ENCODE peak calls at places on chromosomes 1 and 21, in nine cellular contexts. One of them, this sample, is unnamed.

GRCh38 chr1:229893762-229894444 is 173.1 kb upstream of the GALNT2 start:
- DNase-seq in hypothalamus: no peak
- DNase-seq in RCC 7860: no peak
- DNase-seq in activated CD8-positive, alpha-beta T cell treated with anti-CD3 and anti-CD28 coated beads for 36 hours: no peak
- DNase-seq in iPS-NIHi11: no peak
- DNase-seq in epithelial cell of prostate: no peak
- DNase-seq in activated naive CD4-positive, alpha-beta T cell treated with Interleukin-2 at 50 U/mL for 16 hours: no peak
- DNase-seq in left colon: peak
- DNase-seq in NB4: peak
- DNase-seq in this sample: no peak

GRCh38 chr21:39696620-39697019 is 48.4 kb upstream of the IGSF5 start:
- DNase-seq in activated naive CD4-positive, alpha-beta T cell treated with Interleukin-2 at 50 U/mL for 16 hours: no peak
- DNase-seq in RCC 7860: no peak
- DNase-seq in hypothalamus: peak
- DNase-seq in iPS-NIHi11: peak
- DNase-seq in epithelial cell of prostate: no peak
- DNase-seq in NB4: no peak
- DNase-seq in left colon: peak
- DNase-seq in activated CD8-positive, alpha-beta T cell treated with anti-CD3 and anti-CD28 coated beads for 36 hours: no peak
- DNase-seq in this sample: no peak

GRCh38 chr1:109304221-109304915 is 2.4 kb downstream of the MYBPHL start:
- DNase-seq in hypothalamus: peak
- DNase-seq in RCC 7860: no peak
- DNase-seq in NB4: no peak
- DNase-seq in activated CD8-positive, alpha-beta T cell treated with anti-CD3 and anti-CD28 coated beads for 36 hours: no peak
- DNase-seq in epithelial cell of prostate: no peak
- DNase-seq in activated naive CD4-positive, alpha-beta T cell treated with Interleukin-2 at 50 U/mL for 16 hours: no peak
- DNase-seq in iPS-NIHi11: no peak
- DNase-seq in left colon: no peak
- DNase-seq in this sample: no peak

GRCh38 chr21:26961704-26962103 is 5.2 kb downstream of the ADAMTS5 start:
- DNase-seq in hypothalamus: no peak
- DNase-seq in RCC 7860: no peak
- DNase-seq in left colon: no peak
- DNase-seq in activated CD8-positive, alpha-beta T cell treated with anti-CD3 and anti-CD28 coated beads for 36 hours: peak
- DNase-seq in NB4: peak
- DNase-seq in activated naive CD4-positive, alpha-beta T cell treated with Interleukin-2 at 50 U/mL for 16 hours: no peak
- DNase-seq in iPS-NIHi11: peak
- DNase-seq in epithelial cell of prostate: no peak
- DNase-seq in this sample: no peak

GRCh38 chr1:206714331-206715058 is 29.8 kb downstream of the MAPKAPK2 start:
- DNase-seq in activated naive CD4-positive, alpha-beta T cell treated with Interleukin-2 at 50 U/mL for 16 hours: no peak
- DNase-seq in activated CD8-positive, alpha-beta T cell treated with anti-CD3 and anti-CD28 coated beads for 36 hours: no peak
- DNase-seq in left colon: no peak
- DNase-seq in NB4: no peak
- DNase-seq in RCC 7860: no peak
- DNase-seq in hypothalamus: no peak
- DNase-seq in iPS-NIHi11: no peak
- DNase-seq in epithelial cell of prostate: peak
- DNase-seq in this sample: no peak

GRCh38 chr1:32759521-32759980 is 57.0 kb upstream of the SYNC start:
- DNase-seq in hypothalamus: no peak
- DNase-seq in RCC 7860: peak
- DNase-seq in iPS-NIHi11: no peak
- DNase-seq in left colon: peak
- DNase-seq in NB4: no peak
- DNase-seq in epithelial cell of prostate: no peak
- DNase-seq in activated CD8-positive, alpha-beta T cell treated with anti-CD3 and anti-CD28 coated beads for 36 hours: no peak
- DNase-seq in activated naive CD4-positive, alpha-beta T cell treated with Interleukin-2 at 50 U/mL for 16 hours: no peak
- DNase-seq in this sample: peak

GRCh38 chr1:171344473-171344820 is 30.5 kb downstream of the FMO4 start:
- DNase-seq in epithelial cell of prostate: no peak
- DNase-seq in activated CD8-positive, alpha-beta T cell treated with anti-CD3 and anti-CD28 coated beads for 36 hours: no peak
- DNase-seq in hypothalamus: no peak
- DNase-seq in left colon: no peak
- DNase-seq in NB4: no peak
- DNase-seq in RCC 7860: no peak
- DNase-seq in activated naive CD4-positive, alpha-beta T cell treated with Interleukin-2 at 50 U/mL for 16 hours: no peak
- DNase-seq in iPS-NIHi11: no peak
- DNase-seq in this sample: no peak

GRCh38 chr1:111571987-111572386 is 47.6 kb upstream of the RAP1A start:
- DNase-seq in NB4: no peak
- DNase-seq in RCC 7860: no peak
- DNase-seq in epithelial cell of prostate: no peak
- DNase-seq in hypothalamus: no peak
- DNase-seq in left colon: no peak
- DNase-seq in iPS-NIHi11: peak
- DNase-seq in activated naive CD4-positive, alpha-beta T cell treated with Interleukin-2 at 50 U/mL for 16 hours: no peak
- DNase-seq in activated CD8-positive, alpha-beta T cell treated with anti-CD3 and anti-CD28 coated beads for 36 hours: no peak
- DNase-seq in this sample: no peak

GRCh38 chr1:1132042-1132927 is 16.4 kb upstream of the C1orf159 start:
- DNase-seq in epithelial cell of prostate: no peak
- DNase-seq in hypothalamus: no peak
- DNase-seq in RCC 7860: no peak
- DNase-seq in NB4: no peak
- DNase-seq in activated CD8-positive, alpha-beta T cell treated with anti-CD3 and anti-CD28 coated beads for 36 hours: no peak
- DNase-seq in left colon: peak
- DNase-seq in activated naive CD4-positive, alpha-beta T cell treated with Interleukin-2 at 50 U/mL for 16 hours: no peak
- DNase-seq in iPS-NIHi11: no peak
- DNase-seq in this sample: peak

GRCh38 chr1:93591833-93592635 is 89.6 kb downstream of the BCAR3 start:
- DNase-seq in RCC 7860: peak
- DNase-seq in left colon: peak
- DNase-seq in activated naive CD4-positive, alpha-beta T cell treated with Interleukin-2 at 50 U/mL for 16 hours: no peak
- DNase-seq in epithelial cell of prostate: no peak
- DNase-seq in activated CD8-positive, alpha-beta T cell treated with anti-CD3 and anti-CD28 coated beads for 36 hours: peak
- DNase-seq in NB4: peak
- DNase-seq in hypothalamus: no peak
- DNase-seq in iPS-NIHi11: peak
- DNase-seq in this sample: peak

GRCh38 chr21:29953072-29953471 is 13.3 kb upstream of the GRIK1 start:
- DNase-seq in hypothalamus: no peak
- DNase-seq in left colon: no peak
- DNase-seq in NB4: no peak
- DNase-seq in activated naive CD4-positive, alpha-beta T cell treated with Interleukin-2 at 50 U/mL for 16 hours: no peak
- DNase-seq in iPS-NIHi11: no peak
- DNase-seq in RCC 7860: no peak
- DNase-seq in activated CD8-positive, alpha-beta T cell treated with anti-CD3 and anti-CD28 coated beads for 36 hours: no peak
- DNase-seq in epithelial cell of prostate: no peak
- DNase-seq in this sample: no peak

GRCh38 chr1:96992871-96993270 is 271.3 kb downstream of the PTBP2 start:
- DNase-seq in activated CD8-positive, alpha-beta T cell treated with anti-CD3 and anti-CD28 coated beads for 36 hours: no peak
- DNase-seq in left colon: no peak
- DNase-seq in iPS-NIHi11: no peak
- DNase-seq in hypothalamus: no peak
- DNase-seq in NB4: no peak
- DNase-seq in activated naive CD4-positive, alpha-beta T cell treated with Interleukin-2 at 50 U/mL for 16 hours: no peak
- DNase-seq in RCC 7860: no peak
- DNase-seq in epithelial cell of prostate: no peak
- DNase-seq in this sample: no peak

GRCh38 chr1:19384113-19384512 is 72.0 kb downstream of the SLC66A1 start:
- DNase-seq in left colon: peak
- DNase-seq in hypothalamus: no peak
- DNase-seq in activated CD8-positive, alpha-beta T cell treated with anti-CD3 and anti-CD28 coated beads for 36 hours: no peak
- DNase-seq in activated naive CD4-positive, alpha-beta T cell treated with Interleukin-2 at 50 U/mL for 16 hours: no peak
- DNase-seq in iPS-NIHi11: no peak
- DNase-seq in epithelial cell of prostate: no peak
- DNase-seq in NB4: no peak
- DNase-seq in RCC 7860: peak
- DNase-seq in this sample: no peak

GRCh38 chr1:117166076-117166475 is 44.5 kb upstream of the TRIM45 start:
- DNase-seq in NB4: no peak
- DNase-seq in activated CD8-positive, alpha-beta T cell treated with anti-CD3 and anti-CD28 coated beads for 36 hours: no peak
- DNase-seq in iPS-NIHi11: no peak
- DNase-seq in activated naive CD4-positive, alpha-beta T cell treated with Interleukin-2 at 50 U/mL for 16 hours: no peak
- DNase-seq in epithelial cell of prostate: peak
- DNase-seq in left colon: no peak
- DNase-seq in RCC 7860: no peak
- DNase-seq in hypothalamus: no peak
- DNase-seq in this sample: no peak

GRCh38 chr1:98794196-98794886 is 132.8 kb downstream of the SNX7 start:
- DNase-seq in left colon: peak
- DNase-seq in hypothalamus: no peak
- DNase-seq in iPS-NIHi11: peak
- DNase-seq in activated naive CD4-positive, alpha-beta T cell treated with Interleukin-2 at 50 U/mL for 16 hours: peak
- DNase-seq in activated CD8-positive, alpha-beta T cell treated with anti-CD3 and anti-CD28 coated beads for 36 hours: peak
- DNase-seq in NB4: peak
- DNase-seq in epithelial cell of prostate: peak
- DNase-seq in RCC 7860: peak
- DNase-seq in this sample: no peak

GRCh38 chr21:31342328-31342727 is 1.7 kb downstream of the TIAM1 start:
- DNase-seq in activated naive CD4-positive, alpha-beta T cell treated with Interleukin-2 at 50 U/mL for 16 hours: no peak
- DNase-seq in NB4: no peak
- DNase-seq in hypothalamus: no peak
- DNase-seq in activated CD8-positive, alpha-beta T cell treated with anti-CD3 and anti-CD28 coated beads for 36 hours: no peak
- DNase-seq in left colon: no peak
- DNase-seq in RCC 7860: no peak
- DNase-seq in epithelial cell of prostate: no peak
- DNase-seq in iPS-NIHi11: no peak
- DNase-seq in this sample: no peak

GRCh38 chr1:90534116-90534515 is 183.0 kb downstream of the BARHL2 start:
- DNase-seq in hypothalamus: no peak
- DNase-seq in activated CD8-positive, alpha-beta T cell treated with anti-CD3 and anti-CD28 coated beads for 36 hours: no peak
- DNase-seq in NB4: no peak
- DNase-seq in epithelial cell of prostate: no peak
- DNase-seq in iPS-NIHi11: no peak
- DNase-seq in left colon: no peak
- DNase-seq in activated naive CD4-positive, alpha-beta T cell treated with Interleukin-2 at 50 U/mL for 16 hours: no peak
- DNase-seq in RCC 7860: no peak
- DNase-seq in this sample: no peak

GRCh38 chr1:181398544-181398943 is 84.8 kb upstream of the CACNA1E start:
- DNase-seq in activated CD8-positive, alpha-beta T cell treated with anti-CD3 and anti-CD28 coated beads for 36 hours: peak
- DNase-seq in RCC 7860: no peak
- DNase-seq in activated naive CD4-positive, alpha-beta T cell treated with Interleukin-2 at 50 U/mL for 16 hours: no peak
- DNase-seq in iPS-NIHi11: no peak
- DNase-seq in NB4: no peak
- DNase-seq in hypothalamus: no peak
- DNase-seq in epithelial cell of prostate: no peak
- DNase-seq in left colon: no peak
- DNase-seq in this sample: no peak

GRCh38 chr1:25905680-25906643 is at the start of gene STMN1:
- DNase-seq in activated CD8-positive, alpha-beta T cell treated with anti-CD3 and anti-CD28 coated beads for 36 hours: peak
- DNase-seq in left colon: peak
- DNase-seq in activated naive CD4-positive, alpha-beta T cell treated with Interleukin-2 at 50 U/mL for 16 hours: peak
- DNase-seq in iPS-NIHi11: peak
- DNase-seq in RCC 7860: peak
- DNase-seq in epithelial cell of prostate: no peak
- DNase-seq in NB4: peak
- DNase-seq in hypothalamus: peak
- DNase-seq in this sample: peak

GRCh38 chr1:59432531-59433439 is 135.9 kb downstream of the FGGY start:
- DNase-seq in epithelial cell of prostate: no peak
- DNase-seq in iPS-NIHi11: no peak
- DNase-seq in hypothalamus: no peak
- DNase-seq in activated CD8-positive, alpha-beta T cell treated with anti-CD3 and anti-CD28 coated beads for 36 hours: peak
- DNase-seq in RCC 7860: peak
- DNase-seq in left colon: no peak
- DNase-seq in activated naive CD4-positive, alpha-beta T cell treated with Interleukin-2 at 50 U/mL for 16 hours: no peak
- DNase-seq in NB4: no peak
- DNase-seq in this sample: no peak

This sample was measured in stomach.